ENCODE peak calls at places on chromosomes 3 and 15, in eight cellular contexts. C, T, W, A, N, I, Z and V are unnamed samples.

GRCh38 chr3:78390221-78390620 is 1350.3 kb downstream of the ROBO2 start:
- DNase-seq in C (no peak), T (no peak), W (no peak), A (no peak), N (no peak), I (no peak), Z (no peak), V (no peak)

GRCh38 chr3:13706451-13706850 is 157.5 kb downstream of the FBLN2 start:
- DNase-seq in C (no peak), T (no peak), W (peak), A (no peak), N (peak), I (no peak), Z (peak), V (peak)

GRCh38 chr3:141699349-141699748 is 38.7 kb upstream of the RNF7 start:
- DNase-seq in C (no peak), T (no peak), W (no peak), A (peak), N (no peak), I (no peak), Z (no peak), V (no peak)

GRCh38 chr3:153901152-153901551 is 220.0 kb upstream of the ARHGEF26 start:
- DNase-seq in C (peak), T (no peak), W (no peak), A (no peak), N (no peak), I (no peak), Z (no peak), V (no peak)

GRCh38 chr3:37920156-37920686 is 58.5 kb downstream of the CTDSPL start:
- DNase-seq in C (no peak), T (no peak), W (no peak), A (peak), N (no peak), I (no peak), Z (no peak), V (no peak)

GRCh38 chr3:184566441-184567414 is 5.1 kb downstream of the EPHB3 start:
- DNase-seq in C (no peak), T (no peak), W (no peak), A (no peak), N (no peak), I (no peak), Z (peak), V (peak)

GRCh38 chr15:64703632-64703959 is 71.8 kb downstream of the RBPMS2 start:
- DNase-seq in C (no peak), T (no peak), W (no peak), A (no peak), N (no peak), I (no peak), Z (peak), V (no peak)

GRCh38 chr3:157913052-157913451 is 193.2 kb downstream of the SHOX2 start:
- DNase-seq in C (no peak), T (no peak), W (no peak), A (no peak), N (no peak), I (no peak), Z (no peak), V (no peak)

GRCh38 chr15:57237282-57237642 is 139.0 kb upstream of the CGNL1 start:
- DNase-seq in C (no peak), T (no peak), W (no peak), A (no peak), N (no peak), I (no peak), Z (no peak), V (no peak)

GRCh38 chr3:138935864-138936762 is 10.8 kb downstream of the FOXL2 start:
- DNase-seq in C (peak), T (no peak), W (peak), A (no peak), N (no peak), I (no peak), Z (peak), V (peak)

GRCh38 chr3:54628888-54629368 is 298.9 kb downstream of the LRTM1 start:
- DNase-seq in C (no peak), T (no peak), W (no peak), A (no peak), N (no peak), I (no peak), Z (no peak), V (no peak)

GRCh38 chr3:54632281-54632665 is 295.6 kb downstream of the LRTM1 start:
- DNase-seq in C (no peak), T (no peak), W (no peak), A (no peak), N (no peak), I (no peak), Z (no peak), V (no peak)

GRCh38 chr3:54631507-54632280 is 296.2 kb downstream of the LRTM1 start:
- DNase-seq in C (no peak), T (no peak), W (no peak), A (no peak), N (no peak), I (no peak), Z (no peak), V (no peak)

GRCh38 chr3:54632834-54633233 is 295.0 kb downstream of the LRTM1 start:
- DNase-seq in C (no peak), T (no peak), W (no peak), A (no peak), N (no peak), I (no peak), Z (no peak), V (no peak)

DNA sequence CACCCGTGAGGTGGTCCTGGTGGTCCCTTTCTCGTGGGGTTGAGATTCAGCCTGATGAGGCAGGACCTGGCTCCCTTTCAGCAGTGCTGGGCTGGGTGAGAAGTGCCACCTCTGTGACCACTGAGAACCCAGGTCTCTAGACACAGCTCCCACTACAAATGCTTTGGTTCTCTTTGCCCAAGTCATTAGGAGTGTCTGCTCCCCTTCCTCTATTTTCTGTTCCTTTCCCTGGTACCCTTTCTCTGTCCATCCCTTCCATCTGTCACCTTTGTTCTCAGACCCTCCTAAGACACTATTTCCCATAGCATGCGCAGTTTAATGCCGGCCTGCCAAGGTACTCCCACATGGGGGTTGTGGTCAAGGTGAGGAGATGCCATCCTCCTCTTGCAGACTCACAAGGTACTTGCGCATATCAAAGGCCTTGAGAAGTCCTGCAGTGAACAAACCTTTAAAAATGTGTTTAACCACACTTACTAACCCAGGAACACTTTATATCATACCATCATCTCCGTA is 297.7 kb downstream of the LRTM1 start:
- DNase-seq in C (no peak), T (no peak), W (no peak), A (no peak), N (no peak), I (no peak), Z (no peak), V (no peak)
- TF ChIP-seq CTCF in C (no peak), T (no peak), W (no peak), A (no peak), N (no peak), I (no peak), Z (no peak), V (no peak)

GRCh38 chr3:182284793-182285192 is 508.5 kb upstream of the ATP11B start:
- DNase-seq in C (no peak), T (no peak), W (no peak), A (no peak), N (no peak), I (peak), Z (no peak), V (peak)
- TF ChIP-seq POLR2AphosphoS5 in C (no peak), T (no peak), W (no peak), A (no peak), N (no peak), I (no peak), Z (no peak), V (no peak)

GRCh38 chr15:59688888-59689625 is at the start of gene BNIP2:
- DNase-seq in C (peak), T (peak), W (peak), A (peak), N (peak), I (peak), Z (peak), V (peak)
- TF ChIP-seq POLR2A in C (no peak), T (peak), W (peak), A (peak), N (peak), I (peak), Z (peak), V (no peak)

GRCh38 chr15:70279096-70279495 is 181.4 kb upstream of the TLE3 start:
- DNase-seq in C (no peak), T (no peak), W (no peak), A (no peak), N (no peak), I (no peak), Z (no peak), V (no peak)
- TF ChIP-seq CTCF in C (no peak), T (no peak), W (no peak), A (no peak), N (no peak), I (no peak), Z (no peak), V (no peak)

GRCh38 chr3:99823723-99824711 is 6.4 kb downstream of the CMSS1 start:
- DNase-seq in C (no peak), T (no peak), W (no peak), A (no peak), N (no peak), I (no peak), Z (no peak), V (no peak)
- TF ChIP-seq POLR2AphosphoS5 in C (no peak), T (no peak), W (no peak), A (no peak), N (no peak), I (no peak), Z (no peak), V (no peak)

DNA sequence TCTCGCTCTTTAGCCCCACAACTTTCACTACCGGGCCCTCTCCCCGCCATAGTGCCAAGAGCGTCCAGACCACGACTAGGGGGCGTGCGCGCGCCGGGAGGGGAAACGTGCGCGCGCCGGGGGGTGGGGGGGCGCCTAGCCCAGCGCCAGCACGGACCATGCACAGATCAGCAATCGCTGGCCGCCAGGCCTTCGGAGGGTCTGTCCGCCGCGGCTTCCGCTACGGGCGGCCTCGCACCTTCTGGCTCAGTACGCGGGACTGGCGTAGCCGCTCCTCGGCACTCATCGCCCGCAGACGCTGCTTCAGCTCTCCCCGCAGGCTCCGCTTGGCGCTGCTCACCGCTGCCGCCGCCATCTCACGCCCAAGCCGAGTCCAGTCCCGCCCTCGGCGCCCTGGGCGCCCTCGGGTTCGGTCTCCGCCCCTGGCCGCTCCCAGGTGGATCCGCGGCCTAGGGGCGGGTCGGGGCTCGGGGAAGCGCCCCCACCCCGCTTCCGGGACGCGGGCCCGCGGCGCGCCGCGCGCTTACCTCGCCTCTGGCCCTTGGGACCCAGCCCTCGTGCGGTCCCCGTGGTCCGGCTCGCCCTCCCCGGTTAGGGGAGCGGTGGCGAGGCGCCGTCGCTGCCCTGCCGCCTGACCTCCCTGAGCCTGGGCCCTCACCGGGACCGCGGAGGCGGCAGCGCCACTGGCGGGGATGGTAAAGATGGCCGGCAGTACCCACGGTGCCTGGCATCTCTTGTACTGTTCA is at the start of gene MTHFS:
- DNase-seq in C (peak), T (no peak), W (peak), A (peak), N (peak), I (peak), Z (peak), V (peak)
- TF ChIP-seq POLR2A in C (peak), T (peak), W (peak), A (no peak), N (peak), I (peak), Z (peak), V (no peak)

GRCh38 chr15:68713874-68714273 is 106.8 kb downstream of the ANP32A start:
- DNase-seq in C (no peak), T (no peak), W (no peak), A (no peak), N (no peak), I (no peak), Z (no peak), V (no peak)
- TF ChIP-seq CTCF in C (no peak), T (no peak), W (no peak), A (no peak), N (no peak), I (no peak), Z (no peak), V (no peak)

GRCh38 chr15:38826880-38827279 is 262.3 kb upstream of the RASGRP1 start:
- DNase-seq in C (no peak), T (no peak), W (no peak), A (peak), N (no peak), I (no peak), Z (no peak), V (no peak)

GRCh38 chr15:38823272-38823671 is 258.7 kb upstream of the RASGRP1 start:
- DNase-seq in C (no peak), T (no peak), W (no peak), A (no peak), N (no peak), I (no peak), Z (no peak), V (no peak)

GRCh38 chr15:38824719-38825118 is 260.1 kb upstream of the RASGRP1 start:
- DNase-seq in C (no peak), T (no peak), W (no peak), A (peak), N (no peak), I (no peak), Z (no peak), V (no peak)

GRCh38 chr15:38829086-38829485 is 264.5 kb upstream of the RASGRP1 start:
- DNase-seq in C (no peak), T (no peak), W (no peak), A (no peak), N (no peak), I (no peak), Z (no peak), V (no peak)

GRCh38 chr15:38828031-38828532 is 263.5 kb upstream of the RASGRP1 start:
- DNase-seq in C (no peak), T (no peak), W (no peak), A (peak), N (no peak), I (no peak), Z (no peak), V (no peak)
- TF ChIP-seq POLR2AphosphoS5 in C (no peak), T (no peak), W (no peak), A (peak), N (no peak), I (no peak), Z (no peak), V (no peak)

GRCh38 chr3:52454235-52454937 is 545 bp upstream of the TNNC1 start:
- DNase-seq in C (no peak), T (no peak), W (no peak), A (no peak), N (no peak), I (no peak), Z (no peak), V (peak)

GRCh38 chr3:52454938-52455282 is 494 bp upstream of the NISCH start:
- DNase-seq in C (no peak), T (no peak), W (no peak), A (no peak), N (no peak), I (no peak), Z (no peak), V (no peak)

GRCh38 chr3:52456169-52456799 is 880 bp downstream of the NISCH start:
- DNase-seq in C (no peak), T (no peak), W (peak), A (no peak), N (no peak), I (no peak), Z (peak), V (no peak)

GRCh38 chr3:52456800-52457183 is 1.4 kb downstream of the NISCH start:
- DNase-seq in C (no peak), T (no peak), W (no peak), A (no peak), N (no peak), I (no peak), Z (no peak), V (no peak)

GRCh38 chr3:52455283-52456168 is at the start of gene NISCH:
- DNase-seq in C (peak), T (peak), W (peak), A (peak), N (peak), I (no peak), Z (peak), V (peak)
- TF ChIP-seq POLR2A in C (peak), T (peak), W (peak), A (peak), N (no peak), I (peak), Z (peak), V (peak)

GRCh38 chr3:119223511-119223910 is 17.2 kb downstream of the B4GALT4 start:
- DNase-seq in C (no peak), T (no peak), W (no peak), A (no peak), N (no peak), I (no peak), Z (no peak), V (no peak)
- TF ChIP-seq CTCF in C (no peak), T (no peak), W (no peak), A (no peak), N (no peak), I (peak), Z (no peak), V (no peak)